ENCODE peak calls at places on chromosomes 13 and 19, in five cellular contexts. D is cardiac muscle cell, X is glutamatergic neuron, T is right lobe of liver, H is fibroblast of mammary gland. W is an unnamed sample.

GRCh38 chr19:13042443-13043130 is 47.3 kb downstream of the NFIX start:
- DNase-seq in D (peak; percentile 70), T (no peak), X (no peak), H (peak; percentile 64), W (no peak)

GRCh38 chr19:6416658-6417405 is 7.8 kb downstream of the KHSRP start:
- DNase-seq in T (no peak), X (no peak), D (no peak), H (no peak), W (no peak)

GRCh38 chr13:94886191-94886590 is 173.8 kb upstream of the SOX21 start:
- DNase-seq in H (peak; percentile 37), D (peak; percentile 17), T (no peak), X (no peak), W (no peak)

GRCh38 chr19:31905980-31906948 is 439.1 kb upstream of the ZNF507 start:
- DNase-seq in X (no peak), H (peak; percentile 0), D (peak; percentile 62), T (no peak), W (no peak)

GRCh38 chr13:24511019-24511823 is 1.4 kb downstream of the PARP4 start:
- DNase-seq in T (no peak), D (peak; percentile 89), X (no peak), H (peak; percentile 86), W (no peak)

GRCh38 chr19:42555317-42555716 is 27.0 kb upstream of the CEACAM1 start:
- DNase-seq in H (no peak), D (no peak), X (no peak), T (no peak), W (no peak)

GRCh38 chr13:113605866-113606438 is 21.4 kb downstream of the TFDP1 start:
- DNase-seq in T (no peak), X (no peak), H (no peak), D (no peak), W (no peak)

GRCh38 chr19:18605546-18606280 is 886 bp downstream of the CRLF1 start:
- DNase-seq in T (no peak), H (no peak), D (no peak), X (no peak), W (no peak)

GRCh38 chr19:39558623-39559117 is 18.7 kb upstream of the EID2 start:
- DNase-seq in H (no peak), X (no peak), D (no peak), T (no peak), W (no peak)

GRCh38 chr13:114043421-114044053 is 69.7 kb upstream of the C13orf46 start:
- DNase-seq in T (no peak), D (peak; percentile 96), H (peak; percentile 99), X (peak; percentile 65), W (no peak)

GRCh38 chr13:39877134-39877533 is 221.7 kb downstream of the COG6 start:
- DNase-seq in T (no peak), H (no peak), D (no peak), X (no peak), W (no peak)

GRCh38 chr13:30690282-30691188 is 44.8 kb upstream of the ALOX5AP start:
- DNase-seq in H (peak; percentile 98), D (peak; percentile 98), T (no peak), X (peak; percentile 77), W (no peak)

GRCh38 chr13:21846605-21847004 is 175.7 kb downstream of the FGF9 start:
- DNase-seq in D (no peak), X (no peak), T (no peak), H (no peak), W (no peak)

GRCh38 chr13:112893570-112894422 is 75.2 kb upstream of the MCF2L start:
- DNase-seq in D (peak; percentile 11), X (peak; percentile 76), T (peak; percentile 82), H (no peak), W (peak; percentile 34)

GRCh38 chr13:45714170-45714569 is 12.1 kb downstream of the CBY2 start:
- DNase-seq in T (no peak), H (no peak), D (no peak), X (no peak), W (no peak)

GRCh38 chr19:19059837-19060611 is 3.8 kb upstream of the SLC25A42 start:
- DNase-seq in T (no peak), D (no peak), H (no peak), X (no peak), W (no peak)

GRCh38 chr19:16714702-16715294 is 4.8 kb upstream of the NWD1 start:
- DNase-seq in D (peak; percentile 59), T (peak; percentile 56), H (peak; percentile 42), X (peak; percentile 67), W (peak; percentile 66)

GRCh38 chr19:2969104-2969504 is 8.3 kb upstream of the TLE6 start:
- DNase-seq in X (no peak), T (peak; percentile 64), D (peak; percentile 88), H (peak; percentile 49), W (no peak)

GRCh38 chr19:11375143-11375948 is 880 bp downstream of the SWSAP1 start:
- DNase-seq in T (peak; percentile 85), H (no peak), X (no peak), D (no peak), W (no peak)

GRCh38 chr13:40254394-40254793 is 412.0 kb downstream of the FOXO1 start:
- DNase-seq in X (no peak), H (no peak), T (no peak), D (no peak), W (no peak)

GRCh38 chr19:4052993-4053422 is 13.7 kb downstream of the ZBTB7A start:
- DNase-seq in T (peak; percentile 65), X (no peak), H (peak; percentile 49), D (no peak), W (no peak)

GRCh38 chr19:49927526-49928264 is 1.3 kb upstream of the ATF5 start:
- DNase-seq in T (no peak), D (no peak), X (no peak), H (no peak), W (no peak)

GRCh38 chr13:52665325-52665724 is 12.7 kb downstream of the SUGT1 start:
- DNase-seq in T (no peak), X (no peak), D (peak; percentile 29), H (peak; percentile 41), W (no peak)

GRCh38 chr13:27406178-27406939 is 18.1 kb upstream of the GTF3A start:
- DNase-seq in D (peak; percentile 56), H (peak; percentile 52), T (no peak), X (no peak), W (no peak)

GRCh38 chr13:112545866-112546265 is 42.1 kb downstream of the TUBGCP3 start:
- DNase-seq in X (no peak), T (no peak), H (peak; percentile 84), D (peak; percentile 80), W (no peak)

GRCh38 chr13:90551253-90551652 is 796.2 kb upstream of the MIR17HG start:
- DNase-seq in D (no peak), X (no peak), T (no peak), H (no peak), W (no peak)

GRCh38 chr13:59744747-59745394 is 418.9 kb downstream of the DIAPH3 start:
- DNase-seq in T (no peak), H (no peak), X (no peak), D (peak; percentile 10), W (no peak)

GRCh38 chr13:42219051-42219450 is 52.9 kb upstream of the AKAP11 start:
- DNase-seq in D (no peak), T (no peak), H (no peak), X (no peak), W (no peak)

GRCh38 chr13:42214445-42214844 is 57.5 kb upstream of the AKAP11 start:
- DNase-seq in X (no peak), H (no peak), D (no peak), T (no peak), W (no peak)

GRCh38 chr13:42218576-42218975 is 53.4 kb upstream of the AKAP11 start:
- DNase-seq in H (no peak), T (no peak), X (no peak), D (no peak), W (no peak)

GRCh38 chr13:42216422-42216735 is 55.6 kb upstream of the AKAP11 start:
- DNase-seq in D (no peak), T (no peak), H (no peak), X (no peak), W (no peak)

GRCh38 chr13:42215578-42216421 is 56.2 kb upstream of the AKAP11 start:
- DNase-seq in T (no peak), X (peak; percentile 50), D (peak; percentile 55), H (peak; percentile 48), W (peak; percentile 28)
- TF ChIP-seq CTCF in T (peak; percentile 52), X (peak; percentile 28), D (peak; percentile 61), H (peak; percentile 60), W (peak; percentile 66)

GRCh38 chr19:44757057-44757734 is 8.7 kb downstream of the BCL3 start:
- DNase-seq in X (no peak), D (peak; percentile 91), T (no peak), H (peak; percentile 82), W (peak; percentile 29)
- TF ChIP-seq CTCF in X (no peak), D (no peak), T (no peak), H (no peak), W (no peak)

DNA sequence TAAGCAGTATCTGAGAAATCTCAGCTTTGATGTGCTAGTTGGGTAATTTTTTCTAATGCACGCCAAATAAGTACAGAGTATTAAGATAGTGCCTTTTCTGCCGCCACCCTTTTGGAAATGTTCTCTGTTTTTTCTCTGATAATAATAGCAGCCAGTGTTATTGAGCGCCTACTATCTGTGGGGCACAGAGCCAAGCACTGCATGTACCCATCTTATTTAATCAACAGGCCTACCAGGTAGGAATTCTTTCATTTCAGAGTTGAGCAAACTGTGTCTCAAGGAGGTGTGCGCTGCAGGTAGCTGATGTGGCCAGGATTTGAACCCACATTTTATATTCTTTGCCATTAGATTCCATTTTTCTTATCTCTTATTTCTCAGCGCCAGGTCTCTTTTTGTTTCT is 1.4 kb downstream of the EPN1 start:
- DNase-seq in H (peak; percentile 37), X (no peak), D (peak; percentile 27), T (peak; percentile 76), W (no peak)
- TF ChIP-seq CTCF in H (peak; percentile 30), X (no peak), D (peak; percentile 19), T (peak; percentile 38), W (no peak)

GRCh38 chr19:23436944-23437343 is 41.7 kb upstream of the ZNF91 start:
- DNase-seq in D (no peak), X (no peak), T (no peak), H (peak; percentile 2), W (no peak)

GRCh38 chr19:23440207-23440606 is 44.9 kb upstream of the ZNF91 start:
- DNase-seq in T (no peak), H (no peak), X (no peak), D (no peak), W (no peak)

GRCh38 chr19:23437901-23438300 is 42.6 kb upstream of the ZNF91 start:
- DNase-seq in X (no peak), D (no peak), T (no peak), H (no peak), W (no peak)

GRCh38 chr19:23439623-23440022 is 44.4 kb upstream of the ZNF91 start:
- DNase-seq in X (no peak), D (no peak), H (peak; percentile 7), T (no peak), W (no peak)

GRCh38 chr19:23440791-23441190 is 45.5 kb upstream of the ZNF91 start:
- DNase-seq in X (peak; percentile 29), D (peak; percentile 0), H (no peak), T (no peak), W (no peak)
- TF ChIP-seq CTCF in X (peak; percentile 44), D (peak; percentile 27), H (peak; percentile 36), T (peak; percentile 14), W (peak; percentile 53)

DNA sequence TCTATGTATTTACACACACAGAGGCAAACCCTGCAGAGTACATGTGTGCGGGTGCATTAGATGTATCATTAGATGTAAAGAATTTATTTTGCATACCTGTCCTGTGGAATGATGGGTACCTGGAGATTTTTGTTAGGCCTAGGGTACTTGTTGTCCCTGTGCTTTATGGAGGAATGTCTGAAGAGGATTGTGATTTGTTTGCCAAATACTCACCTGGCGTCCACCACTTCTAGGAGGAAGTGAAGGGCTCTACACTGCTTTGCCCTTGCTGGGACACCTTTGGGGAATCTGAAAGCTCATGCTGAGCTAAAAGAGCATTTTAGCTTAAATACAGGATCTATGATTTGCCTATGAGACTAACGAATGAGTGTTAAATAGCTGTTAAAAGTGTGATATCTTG is 522.1 kb downstream of the KLF5 start:
- DNase-seq in T (no peak), X (no peak), D (no peak), H (no peak), W (no peak)
- TF ChIP-seq CTCF in T (no peak), X (no peak), D (no peak), H (no peak), W (no peak)

W was measured in neural crest cell.